ENCODE peak calls at places on chromosomes 16 and 17, in five cellular contexts. A is stomach, V is tibial nerve, L is GM13977, Q is adrenal gland. E is an unnamed sample.
A peak's percentile ranks its signal among the peaks of the same experiment; 100 is the strongest.

GRCh38 chr17:47997595-47997994 is 26.7 kb downstream of the CDK5RAP3 start:
- DNase-seq in A (no peak), V (no peak), Q (no peak), L (no peak), E (no peak)

GRCh38 chr17:50037321-50038107 is 18.4 kb upstream of the ITGA3 start:
- DNase-seq in V (peak; percentile 14), A (peak; percentile 56), Q (peak; percentile 91), L (no peak), E (peak; percentile 39)

GRCh38 chr16:72590179-72590937 is 418.4 kb upstream of the PMFBP1 start:
- DNase-seq in A (no peak), V (no peak), Q (no peak), L (peak; percentile 47), E (no peak)

GRCh38 chr17:38428150-38428642 is at the start of gene ARHGAP23:
- DNase-seq in L (peak; percentile 78), V (no peak), Q (peak; percentile 90), A (peak; percentile 64), E (peak; percentile 87)

GRCh38 chr17:74862108-74862901 is 2.6 kb upstream of the GRIN2C start:
- DNase-seq in Q (peak; percentile 77), L (peak; percentile 84), V (peak; percentile 25), A (peak; percentile 70), E (peak; percentile 76)

GRCh38 chr16:4684763-4685162 is 8.6 kb upstream of the NUDT16L1 start:
- DNase-seq in A (no peak), L (no peak), Q (no peak), V (no peak), E (no peak)

GRCh38 chr17:57489321-57489720 is 233.0 kb downstream of the MSI2 start:
- DNase-seq in A (no peak), V (no peak), Q (no peak), L (no peak), E (no peak)

GRCh38 chr17:40459646-40460584 is 16.7 kb downstream of the IGFBP4 start:
- DNase-seq in L (no peak), A (no peak), V (no peak), Q (no peak), E (no peak)

GRCh38 chr16:87304951-87305350 is 12.2 kb downstream of the C16orf95 start:
- DNase-seq in A (no peak), L (no peak), Q (no peak), V (no peak), E (no peak)

GRCh38 chr16:87303962-87304521 is 13.2 kb downstream of the C16orf95 start:
- DNase-seq in V (no peak), Q (no peak), A (no peak), L (no peak), E (no peak)

GRCh38 chr16:87308826-87309225 is 8.4 kb downstream of the C16orf95 start:
- DNase-seq in A (no peak), Q (no peak), V (no peak), L (no peak), E (no peak)

GRCh38 chr16:87303431-87303930 is 13.7 kb downstream of the C16orf95 start:
- DNase-seq in A (no peak), V (no peak), L (no peak), Q (no peak), E (no peak)

DNA sequence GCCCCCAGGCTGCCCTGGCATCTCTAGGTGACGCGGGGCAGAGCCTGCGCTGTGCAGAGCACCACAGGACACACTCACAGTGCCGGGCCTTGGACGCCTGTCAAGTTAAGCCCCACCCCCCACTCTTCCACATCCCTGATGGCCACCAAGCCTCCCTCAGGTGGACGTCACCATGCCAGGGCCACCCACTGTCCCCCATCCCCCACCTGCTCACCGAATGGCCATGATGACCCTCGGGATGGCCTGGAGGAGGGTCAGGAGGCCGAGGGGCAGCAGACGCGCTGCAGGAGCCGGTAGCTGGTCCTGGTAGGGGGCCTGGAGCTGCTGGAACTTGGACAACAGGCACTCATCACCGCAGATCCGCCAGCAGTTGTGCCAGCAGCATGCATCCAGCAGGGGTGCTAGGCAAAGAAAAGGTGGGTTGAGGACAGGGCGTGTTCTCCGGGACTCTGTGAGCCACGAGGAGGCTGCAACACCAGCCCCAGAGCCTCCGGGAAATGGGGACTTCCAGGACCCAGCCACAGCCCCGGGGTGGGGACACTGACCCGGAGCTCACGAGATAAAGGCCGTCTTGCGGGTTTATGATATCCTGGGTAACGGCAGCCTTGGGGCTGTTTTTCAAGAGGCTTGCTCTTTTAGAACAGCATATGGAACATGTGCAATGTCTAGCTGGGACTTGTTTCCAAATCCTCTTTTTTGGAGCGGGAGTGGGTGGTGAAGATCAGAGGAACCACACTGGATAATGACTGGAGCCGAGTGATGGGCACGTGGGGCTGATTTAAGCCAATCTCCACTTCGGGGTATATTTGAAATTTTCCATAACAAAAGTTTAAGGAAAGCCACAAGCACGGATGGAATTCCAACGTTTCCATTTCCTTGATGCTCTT is 11.4 kb downstream of the C16orf95 start:
- DNase-seq in L (no peak), V (no peak), Q (no peak), A (no peak), E (no peak)
- TF ChIP-seq CTCF in L (no peak), V (no peak), Q (no peak), A (no peak), E (no peak)

GRCh38 chr16:54054237-54054780 is 232.3 kb downstream of the IRX3 start:
- DNase-seq in A (no peak), L (no peak), V (no peak), Q (no peak), E (no peak)
- TF ChIP-seq CTCF in A (no peak), L (no peak), V (no peak), Q (no peak), E (no peak)

DNA sequence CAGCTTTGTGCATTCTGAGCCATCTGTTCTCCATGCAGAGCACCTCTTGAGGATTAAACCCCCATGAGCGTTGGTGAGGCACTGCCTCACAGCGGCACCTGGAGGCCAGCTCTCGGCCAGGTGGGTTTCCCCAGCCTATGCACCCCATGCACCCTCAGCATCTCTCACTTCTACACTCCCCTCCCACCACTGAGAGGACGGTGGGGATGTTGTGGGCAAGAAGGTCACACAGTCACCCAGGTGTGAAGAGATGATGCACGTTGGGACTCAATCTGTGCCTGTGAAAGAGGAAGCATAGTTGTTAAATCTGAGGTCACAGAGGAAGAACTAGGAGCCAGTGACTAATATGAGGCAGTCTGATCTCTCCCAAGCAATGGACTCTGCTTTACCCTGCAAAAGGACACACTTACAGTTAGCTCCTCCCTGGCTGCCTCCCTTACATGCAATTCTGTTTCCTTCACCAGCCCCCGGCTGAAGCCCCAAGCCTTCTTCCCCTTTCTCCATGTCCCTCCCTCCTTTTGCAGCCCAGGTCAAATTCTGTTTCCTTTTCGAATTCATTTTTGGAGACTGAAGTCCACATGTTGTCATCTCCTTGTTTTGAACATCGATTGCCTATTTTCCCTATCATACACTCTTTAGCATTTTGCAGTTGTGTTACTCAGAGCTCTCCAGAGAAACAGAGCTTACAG is 58.5 kb downstream of the HS3ST3B1 start:
- DNase-seq in Q (no peak), L (no peak), V (no peak), A (no peak), E (no peak)
- TF ChIP-seq CTCF in Q (no peak), L (no peak), V (no peak), A (no peak), E (no peak)

GRCh38 chr16:57419506-57419905 is 14.9 kb downstream of the CCL17 start:
- DNase-seq in V (no peak), A (peak; percentile 4), Q (no peak), L (no peak), E (no peak)

GRCh38 chr16:57426356-57426755 is 20.8 kb downstream of the CIAPIN1 start:
- DNase-seq in L (no peak), A (peak; percentile 16), V (no peak), Q (no peak), E (no peak)

GRCh38 chr16:57423152-57423551 is 18.6 kb downstream of the CCL17 start:
- DNase-seq in A (peak; percentile 9), V (no peak), Q (no peak), L (no peak), E (no peak)

GRCh38 chr16:57424599-57424998 is 20.0 kb downstream of the CCL17 start:
- DNase-seq in L (no peak), Q (no peak), V (no peak), A (peak; percentile 1), E (no peak)

DNA sequence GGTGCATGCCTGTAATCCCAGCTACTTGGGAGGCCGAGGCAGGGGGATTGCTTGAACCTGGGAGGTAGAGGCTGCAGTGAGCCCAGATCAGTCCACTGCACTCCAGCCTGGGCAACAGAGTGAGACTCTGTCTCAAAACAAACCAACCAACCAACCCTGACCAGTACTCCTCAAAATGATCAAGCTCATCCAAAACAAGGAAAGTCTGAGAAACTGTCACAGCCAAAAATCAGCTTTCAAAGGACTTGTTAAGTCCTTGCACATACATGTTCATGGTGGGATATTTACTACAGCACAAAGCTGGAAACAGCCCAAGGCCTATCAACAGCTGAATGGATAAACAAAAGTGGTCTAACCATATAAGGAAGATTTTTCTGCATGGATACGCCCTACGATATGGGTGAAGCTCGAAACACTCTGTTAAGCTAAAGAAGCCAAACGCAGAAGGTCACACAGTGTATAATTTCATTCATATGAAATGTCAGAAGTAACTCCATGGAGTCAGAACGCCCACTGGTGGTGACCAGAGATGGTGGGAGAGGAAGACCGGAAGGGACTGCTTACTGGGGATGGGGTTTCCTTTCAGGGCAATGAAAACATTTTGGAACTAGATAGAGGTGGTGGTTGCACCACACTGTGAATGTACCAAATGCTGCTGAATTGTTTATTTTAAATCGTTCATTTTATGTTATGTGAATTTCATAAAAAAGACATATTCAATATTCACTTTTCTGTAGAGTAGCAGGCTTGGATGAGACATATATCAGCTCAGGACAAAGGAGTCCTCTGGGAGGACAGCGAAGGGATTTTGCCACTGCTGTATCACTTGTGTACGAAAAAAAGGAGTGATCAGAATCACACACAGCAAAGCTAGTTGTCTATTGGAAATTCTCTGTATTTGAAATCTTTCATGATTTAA is 17.7 kb downstream of the CCL17 start:
- DNase-seq in V (peak; percentile 34), Q (peak; percentile 25), A (peak; percentile 52), L (no peak), E (no peak)
- TF ChIP-seq CTCF in V (peak; percentile 62), Q (peak; percentile 32), A (no peak), L (peak; percentile 37), E (peak; percentile 79)